ENCODE peak calls at places on chromosomes 2 and 18, in four cellular contexts. Y, Z, I and G are unnamed samples. For H3K27me3 and H3K9me3, the result is how much of the 10 kb centered on the place peaks cover.

GRCh38 chr2:241659150-241659739 is 21.8 kb downstream of the ATG4B start:
- DNase-seq in Y (peak), Z (peak), I (no peak), G (peak)

GRCh38 chr2:171279983-171280790 is 119.5 kb upstream of the TLK1 start:
- DNase-seq in Y (no peak), Z (peak), I (no peak), G (no peak)

GRCh38 chr18:2971741-2972552 is 41.0 kb downstream of the LPIN2 start:
- DNase-seq in Y (no peak), Z (no peak), I (no peak), G (no peak)

GRCh38 chr2:168320267-168320666 is 72.9 kb upstream of the STK39 start:
- DNase-seq in Y (no peak), Z (no peak), I (no peak), G (no peak)

GRCh38 chr2:88596141-88596830 is 31.0 kb downstream of the EIF2AK3 start:
- DNase-seq in Y (no peak), Z (no peak), I (no peak), G (no peak)

GRCh38 chr2:58604096-58604495 is 363.0 kb upstream of the FANCL start:
- DNase-seq in Y (no peak), Z (no peak), I (no peak), G (no peak)

GRCh38 chr18:55290898-55291297 is 297.1 kb downstream of the TCF4 start:
- DNase-seq in Y (no peak), Z (no peak), I (no peak), G (no peak)

GRCh38 chr2:48849770-48850169 is 94.2 kb upstream of the LHCGR start:
- DNase-seq in Y (no peak), Z (no peak), I (no peak), G (no peak)

GRCh38 chr18:43751203-43751602 is 473.9 kb upstream of the SYT4 start:
- DNase-seq in Y (no peak), Z (no peak), I (no peak), G (no peak)

GRCh38 chr2:145230546-145230945 is 710.6 kb upstream of the ZEB2 start:
- DNase-seq in Y (no peak), Z (no peak), I (no peak), G (no peak)

GRCh38 chr2:96815326-96816126 is 542 bp upstream of the CNNM3 start:
- DNase-seq in Y (no peak), Z (peak), I (no peak), G (no peak)

GRCh38 chr2:229196448-229196847 is 74.6 kb downstream of the PID1 start:
- DNase-seq in Y (no peak), Z (no peak), I (no peak), G (no peak)

GRCh38 chr2:241460631-241461030 is 47.8 kb downstream of the STK25 start:
- DNase-seq in Y (no peak), Z (no peak), I (no peak), G (no peak)

GRCh38 chr2:112187046-112187715 is 49.0 kb downstream of the FBLN7 start:
- DNase-seq in Y (peak), Z (no peak), I (no peak), G (no peak)

GRCh38 chr2:216880509-216881184 is 20.8 kb upstream of the TNP1 start:
- DNase-seq in Y (no peak), Z (no peak), I (peak), G (no peak)

GRCh38 chr2:25671622-25672021 is 1.8 kb downstream of the DTNB start:
- DNase-seq in Y (no peak), Z (no peak), I (no peak), G (no peak)

GRCh38 chr2:121006783-121007489 is 271.3 kb downstream of the GLI2 start:
- DNase-seq in Y (no peak), Z (no peak), I (no peak), G (no peak)

GRCh38 chr2:161370981-161371380 is 45.1 kb upstream of the TBR1 start:
- DNase-seq in Y (no peak), Z (no peak), I (no peak), G (no peak)

GRCh38 chr2:200860092-200860795 is 4.2 kb downstream of the CLK1 start:
- DNase-seq in Y (no peak), Z (no peak), I (no peak), G (peak)

GRCh38 chr18:57135705-57136104 is 11.2 kb upstream of the BOD1L2 start:
- DNase-seq in Y (no peak), Z (no peak), I (peak), G (no peak)

GRCh38 chr2:67389286-67389685 is 7.8 kb upstream of the ETAA1 start:
- DNase-seq in Y (no peak), Z (no peak), I (no peak), G (peak)

GRCh38 chr2:64862623-64863022 is 126.6 kb upstream of the SLC1A4 start:
- DNase-seq in Y (no peak), Z (no peak), I (no peak), G (no peak)

GRCh38 chr18:2997846-2998599 is 14.9 kb downstream of the LPIN2 start:
- DNase-seq in Y (no peak), Z (no peak), I (no peak), G (no peak)

GRCh38 chr2:231911381-231911780 is 14.8 kb downstream of the NPPC start:
- DNase-seq in Y (no peak), Z (no peak), I (no peak), G (no peak)

GRCh38 chr2:101153811-101154210 is 2.6 kb upstream of the TBC1D8 start:
- DNase-seq in Y (no peak), Z (no peak), I (no peak), G (no peak)

GRCh38 chr18:36653141-36653869 is 175.5 kb downstream of the TPGS2 start:
- DNase-seq in Y (no peak), Z (no peak), I (no peak), G (no peak)

GRCh38 chr2:200050921-200051620 is 95.7 kb downstream of the MAIP1 start:
- DNase-seq in Y (no peak), Z (no peak), I (no peak), G (no peak)

GRCh38 chr2:45653125-45653524 is 1.6 kb downstream of the PRKCE start:
- DNase-seq in Y (no peak), Z (no peak), I (no peak), G (no peak)

GRCh38 chr2:239321596-239322413 is 79.0 kb downstream of the HDAC4 start:
- DNase-seq in Y (peak), Z (no peak), I (no peak), G (no peak)

GRCh38 chr2:11133238-11133935 is 21.9 kb upstream of the SLC66A3 start:
- DNase-seq in Y (no peak), Z (no peak), I (no peak), G (no peak)

GRCh38 chr2:120240901-120241429 is 11.7 kb upstream of the RALB start:
- DNase-seq in Y (no peak), Z (no peak), I (no peak), G (no peak)

GRCh38 chr2:177164584-177165052 is 48.0 kb upstream of the HNRNPA3 start:
- DNase-seq in Y (peak), Z (peak), I (peak), G (peak)

GRCh38 chr2:217653240-217653639 is 349.6 kb downstream of the TNS1 start:
- DNase-seq in Y (no peak), Z (no peak), I (no peak), G (peak)

GRCh38 chr2:16277117-16277516 is 336.8 kb downstream of the MYCN start:
- DNase-seq in Y (no peak), Z (no peak), I (no peak), G (no peak)

GRCh38 chr2:144198116-144198515 is 321.8 kb downstream of the ZEB2 start:
- DNase-seq in Y (no peak), Z (peak), I (no peak), G (peak)

GRCh38 chr2:54678719-54679118 is 44.7 kb upstream of the EML6 start:
- DNase-seq in Y (no peak), Z (no peak), I (no peak), G (no peak)

GRCh38 chr2:178819992-178820391 is 12.8 kb upstream of the TTN start:
- DNase-seq in Y (no peak), Z (no peak), I (no peak), G (peak)

GRCh38 chr2:134713606-134714005 is 5.2 kb downstream of the TMEM163 start:
- DNase-seq in Y (no peak), Z (no peak), I (no peak), G (no peak)

GRCh38 chr2:134712334-134712733 is 6.5 kb downstream of the TMEM163 start:
- DNase-seq in Y (no peak), Z (no peak), I (no peak), G (peak)

GRCh38 chr2:134712736-134713495 is 5.9 kb downstream of the TMEM163 start:
- DNase-seq in Y (no peak), Z (no peak), I (no peak), G (peak)

GRCh38 chr2:134714228-134714627 is 4.6 kb downstream of the TMEM163 start:
- DNase-seq in Y (no peak), Z (no peak), I (no peak), G (no peak)

GRCh38 chr2:134711622-134712125 is 7.1 kb downstream of the TMEM163 start:
- DNase-seq in Y (no peak), Z (no peak), I (no peak), G (no peak)
- H3K27me3 ChIP-seq in Y (under half), Z (under half), I (under half), G (under half)

DNA sequence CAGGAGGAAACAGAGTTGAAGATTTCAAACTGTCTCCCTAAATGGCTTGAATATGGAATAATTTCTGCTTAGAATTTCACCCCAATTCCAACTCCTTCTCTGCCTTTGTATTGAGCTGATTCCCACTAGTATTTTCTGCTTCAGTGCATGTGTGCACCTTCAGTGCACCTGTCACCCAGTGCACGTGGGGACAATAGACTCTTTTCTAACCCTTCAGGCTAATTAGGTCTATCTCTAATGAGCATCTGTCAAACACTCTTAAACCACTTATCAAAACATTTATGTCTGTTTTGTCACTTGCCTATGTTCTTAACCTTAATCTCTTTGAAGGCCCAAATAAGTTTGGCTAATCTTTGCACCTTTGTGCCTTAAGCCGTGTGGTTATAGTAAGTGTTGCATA is 232.0 kb upstream of the NETO1 start:
- DNase-seq in Y (no peak), Z (no peak), I (no peak), G (no peak)
- H3K9me3 ChIP-seq in Y (under half), Z (under half), I (under half), G (under half)

GRCh38 chr2:187547353-187547979 is 6.8 kb downstream of the TFPI start:
- DNase-seq in Y (no peak), Z (no peak), I (peak), G (peak)
- TF ChIP-seq JUN in Y (no peak), Z (no peak), I (no peak), G (peak)

GRCh38 chr2:236585966-236586365 is 16.3 kb downstream of the ACKR3 start:
- DNase-seq in Y (no peak), Z (no peak), I (no peak), G (no peak)
- H3K27me3 ChIP-seq in Y (under half), Z (under half), I (under half), G (under half)

DNA sequence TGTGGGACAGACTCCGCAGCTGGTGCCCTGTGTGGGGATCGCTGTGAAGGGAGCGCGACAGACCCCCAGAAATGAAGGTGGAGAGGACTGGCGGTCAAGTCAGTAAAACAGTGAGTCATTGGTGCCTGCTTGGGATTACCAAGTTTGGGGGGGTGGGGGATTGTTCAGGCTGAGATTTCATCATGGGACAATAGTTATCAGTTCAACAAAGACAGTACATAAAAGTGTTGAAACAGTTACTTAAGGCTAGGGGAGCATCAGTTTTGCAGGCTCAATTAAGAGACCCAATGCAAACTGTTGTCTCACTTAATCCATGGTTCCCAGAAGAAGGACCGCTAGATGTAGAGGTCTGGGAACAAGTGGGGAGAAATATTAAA is 42.4 kb upstream of the PDK1 start:
- DNase-seq in Y (no peak), Z (no peak), I (no peak), G (no peak)
- H3K9me3 ChIP-seq in Y (under half), Z (under half), I (under half), G (under half)

GRCh38 chr2:29304399-29304798 is 189.2 kb downstream of the CLIP4 start:
- DNase-seq in Y (no peak), Z (no peak), I (no peak), G (no peak)
- TF ChIP-seq JUN in Y (no peak), Z (no peak), I (no peak), G (no peak)

GRCh38 chr2:20966061-20966460 is 77.8 kb downstream of the APOB start:
- DNase-seq in Y (no peak), Z (no peak), I (no peak), G (no peak)

GRCh38 chr2:20963867-20964266 is 80.0 kb downstream of the APOB start:
- DNase-seq in Y (no peak), Z (no peak), I (no peak), G (no peak)

GRCh38 chr2:20962939-20963543 is 80.8 kb downstream of the APOB start:
- DNase-seq in Y (peak), Z (peak), I (peak), G (peak)

GRCh38 chr2:20961858-20962257 is 82.0 kb downstream of the APOB start:
- DNase-seq in Y (no peak), Z (no peak), I (no peak), G (no peak)

DNA sequence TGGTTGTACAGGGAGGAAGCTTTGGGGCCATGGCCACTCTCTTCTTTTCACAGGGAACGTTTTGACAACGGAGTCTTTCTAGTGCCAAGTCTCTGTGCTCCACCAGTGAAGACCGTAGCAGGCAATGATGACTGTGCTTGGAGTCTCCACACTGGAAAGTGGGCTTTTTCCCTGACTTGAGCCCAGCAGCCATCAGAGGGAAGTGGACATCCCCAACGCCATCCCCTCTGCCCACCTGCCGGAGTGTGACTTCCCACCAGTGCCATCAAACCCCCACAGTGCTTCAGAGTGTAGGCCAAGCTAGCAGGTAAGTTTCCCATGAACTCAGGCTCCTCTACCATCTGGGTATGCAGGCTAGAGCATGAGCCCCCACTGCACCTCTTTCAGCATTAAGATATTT is 78.7 kb downstream of the APOB start:
- DNase-seq in Y (no peak), Z (no peak), I (no peak), G (no peak)
- H3K27me3 ChIP-seq in Y (under half), Z (under half), I (under half), G (under half)

GRCh38 chr18:71324356-71324755 is 1035.5 kb downstream of the SOCS6 start:
- DNase-seq in Y (no peak), Z (no peak), I (no peak), G (peak)
- H3K9me3 ChIP-seq in Y (half or more), Z (under half), I (under half), G (under half)

DNA sequence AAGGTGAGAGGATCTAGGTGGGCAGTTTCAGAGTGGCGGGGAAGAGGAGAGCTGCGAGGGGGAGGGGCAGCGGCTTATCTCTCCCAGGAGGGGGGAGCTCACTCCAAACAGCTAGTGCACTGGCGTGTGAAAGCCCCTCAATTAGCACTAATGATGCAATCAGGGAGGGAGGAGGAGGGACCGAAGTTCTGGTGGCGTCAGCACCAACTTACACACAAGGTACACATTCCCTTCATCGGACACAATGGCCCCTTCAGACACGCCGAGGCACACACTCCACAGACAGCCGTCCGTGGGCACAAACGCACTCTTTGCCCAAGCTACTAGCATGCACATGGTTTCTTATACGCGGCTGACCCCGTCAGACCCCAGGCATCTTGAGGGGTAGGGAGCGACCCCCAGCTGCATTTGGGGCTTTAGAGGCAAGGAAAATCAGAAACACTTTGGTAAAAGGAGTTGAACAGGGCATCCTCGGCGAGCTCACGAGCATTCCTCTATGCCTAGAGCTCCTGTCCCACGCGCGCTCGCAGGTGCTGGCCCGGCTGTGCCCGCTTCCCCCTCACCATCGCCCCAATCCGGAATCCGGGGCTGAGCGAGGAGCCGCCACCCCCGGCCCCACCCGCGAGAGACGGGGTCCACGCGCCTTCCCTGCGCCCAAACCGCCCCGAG is 868 bp upstream of the PKDCC start:
- DNase-seq in Y (peak), Z (peak), I (peak), G (peak)
- TF ChIP-seq JUN in Y (peak), Z (no peak), I (no peak), G (no peak)